ENCODE peak calls at places on chromosomes 5 and 9, in seven cellular contexts. I, H, C, Y, W, A and B are unnamed samples.

GRCh38 chr5:124087752-124088151 is 575.8 kb downstream of the CSNK1G3 start:
- DNase-seq in I (no peak), A (no peak), C (no peak), Y (no peak), H (no peak), W (no peak), B (no peak)

GRCh38 chr9:134181648-134182034 is 17.3 kb upstream of the RNU6ATAC start:
- DNase-seq in I (no peak), H (no peak), Y (no peak), W (no peak), A (no peak), C (peak), B (no peak)

GRCh38 chr5:88996366-88996765 is 113.4 kb upstream of the MEF2C start:
- DNase-seq in C (no peak), A (no peak), I (no peak), W (no peak), Y (no peak), H (no peak), B (no peak)

GRCh38 chr5:35815089-35815936 is 41.4 kb upstream of the IL7R start:
- DNase-seq in W (no peak), H (peak), C (peak), A (peak), Y (no peak), I (no peak), B (peak)

GRCh38 chr5:33964132-33964531 is 20.4 kb downstream of the SLC45A2 start:
- DNase-seq in W (no peak), I (no peak), Y (no peak), C (no peak), H (no peak), A (no peak), B (no peak)

GRCh38 chr5:131633830-131634229 is 1.2 kb downstream of the RAPGEF6 start:
- DNase-seq in Y (no peak), I (no peak), A (no peak), C (no peak), W (no peak), H (no peak), B (no peak)

GRCh38 chr5:180114304-180115003 is 42.9 kb upstream of the RNF130 start:
- DNase-seq in C (no peak), I (no peak), Y (no peak), H (no peak), A (no peak), W (no peak), B (no peak)

GRCh38 chr5:172830876-172831662 is 3.0 kb upstream of the ERGIC1 start:
- DNase-seq in Y (no peak), C (no peak), W (no peak), I (peak), H (peak), A (peak), B (peak)

GRCh38 chr5:180126716-180127681 is 55.4 kb upstream of the RNF130 start:
- DNase-seq in C (peak), I (no peak), W (peak), Y (peak), A (no peak), H (no peak), B (peak)

GRCh38 chr9:72557549-72557948 is 36.1 kb downstream of the TMC1 start:
- DNase-seq in C (peak), I (peak), H (peak), Y (no peak), A (peak), W (peak), B (peak)

GRCh38 chr9:135714242-135715055 is 12.5 kb downstream of the KCNT1 start:
- DNase-seq in H (no peak), Y (no peak), I (no peak), A (no peak), C (peak), W (no peak), B (no peak)

GRCh38 chr5:13591621-13592020 is 352.9 kb downstream of the DNAH5 start:
- DNase-seq in Y (no peak), A (peak), W (no peak), C (no peak), H (peak), I (peak), B (peak)

GRCh38 chr9:91907387-91908292 is 42.4 kb downstream of the ROR2 start:
- DNase-seq in C (peak), Y (no peak), H (no peak), W (no peak), I (no peak), A (no peak), B (no peak)

GRCh38 chr9:130197888-130198287 is 25.7 kb downstream of the NCS1 start:
- DNase-seq in W (no peak), I (no peak), Y (no peak), H (no peak), A (no peak), C (no peak), B (no peak)

GRCh38 chr5:138000102-138000723 is 32.7 kb downstream of the FAM13B start:
- DNase-seq in A (peak), C (no peak), Y (no peak), W (no peak), H (peak), I (no peak), B (peak)